ENCODE peak calls at places on chromosome 15, in six cellular contexts. X is mesenchymal stem cell, T is IMR-90, U is neuronal stem cell, W is H1, K is H9. I is an unnamed sample.

GRCh38 chr15:35491999-35492398 is 54.0 kb downstream of the DPH6 start:
- DNase-seq in U (no peak), W (no peak), K (no peak), X (no peak), T (no peak), I (no peak)

GRCh38 chr15:78640840-78641733 is at the start of gene CHRNB4:
- DNase-seq in K (peak), W (peak), U (peak), X (peak), T (no peak), I (peak)

GRCh38 chr15:58873267-58873666 is 60.2 kb downstream of the SLTM start:
- DNase-seq in U (no peak), K (no peak), W (no peak), X (no peak), T (peak), I (no peak)

GRCh38 chr15:49606594-49606993 is 14.0 kb downstream of the FAM227B start:
- DNase-seq in T (peak), X (no peak), U (no peak), K (no peak), W (no peak), I (no peak)

GRCh38 chr15:78072080-78072892 is 5.2 kb downstream of the TBC1D2B start:
- DNase-seq in X (peak), W (no peak), K (no peak), U (no peak), T (peak), I (no peak)

GRCh38 chr15:64770626-64771025 is 4.8 kb downstream of the RBPMS2 start:
- DNase-seq in U (no peak), W (no peak), T (no peak), K (no peak), X (no peak), I (no peak)

GRCh38 chr15:71239592-71240364 is 124.5 kb downstream of the THSD4 start:
- DNase-seq in X (peak), W (no peak), U (no peak), K (no peak), T (peak), I (no peak)

GRCh38 chr15:61084944-61085367 is 144.1 kb downstream of the RORA start:
- DNase-seq in X (no peak), W (no peak), K (peak), U (peak), T (no peak), I (peak)

GRCh38 chr15:77004189-77004588 is 9.3 kb downstream of the PSTPIP1 start:
- DNase-seq in X (no peak), U (no peak), W (no peak), K (no peak), T (no peak), I (no peak)

GRCh38 chr15:98070132-98070531 is 109.6 kb downstream of the ARRDC4 start:
- DNase-seq in X (peak), K (no peak), W (no peak), U (no peak), T (no peak), I (no peak)

GRCh38 chr15:80487884-80488283 is 83.7 kb downstream of the ARNT2 start:
- DNase-seq in W (no peak), U (no peak), K (no peak), T (no peak), X (no peak), I (no peak)

GRCh38 chr15:35701402-35702046 is 155.6 kb upstream of the DPH6 start:
- DNase-seq in W (no peak), U (no peak), X (no peak), K (no peak), T (no peak), I (no peak)

DNA sequence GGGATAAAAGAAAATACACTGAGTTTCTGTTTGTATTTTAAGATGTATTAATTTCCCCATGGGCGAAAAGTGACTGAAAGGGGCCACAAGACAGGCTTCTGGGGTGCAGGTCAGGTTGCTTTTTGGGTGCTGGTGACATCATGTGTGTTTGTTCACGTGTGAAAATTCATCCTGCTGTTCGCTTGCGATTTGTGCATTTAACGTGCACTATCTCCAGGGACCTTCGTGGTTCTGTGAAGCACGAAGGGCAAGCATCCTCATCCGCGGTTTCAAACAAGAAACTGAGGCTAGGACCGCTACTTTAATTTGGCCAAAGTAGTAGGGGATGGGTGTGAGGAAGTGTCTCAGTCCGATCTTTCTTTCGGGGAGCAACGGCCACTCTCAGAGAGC is 1.6 kb upstream of the SMAD6 start:
- DNase-seq in K (no peak), W (no peak), U (no peak), X (no peak), T (no peak), I (no peak)
- H4K8ac ChIP-seq in K (no peak), W (peak), U (no peak), X (peak), T (peak), I (no peak)

GRCh38 chr15:100209204-100209603 is 132.6 kb downstream of the ADAMTS17 start:
- DNase-seq in K (no peak), X (no peak), W (no peak), U (no peak), T (no peak), I (no peak)
- H4K8ac ChIP-seq in K (no peak), X (no peak), W (no peak), U (no peak), T (no peak), I (no peak)

GRCh38 chr15:72998226-72998625 is 54.0 kb upstream of the NEO1 start:
- DNase-seq in X (no peak), U (no peak), W (no peak), K (no peak), T (no peak), I (no peak)
- H4K8ac ChIP-seq in X (no peak), U (no peak), W (no peak), K (no peak), T (no peak), I (no peak)

DNA sequence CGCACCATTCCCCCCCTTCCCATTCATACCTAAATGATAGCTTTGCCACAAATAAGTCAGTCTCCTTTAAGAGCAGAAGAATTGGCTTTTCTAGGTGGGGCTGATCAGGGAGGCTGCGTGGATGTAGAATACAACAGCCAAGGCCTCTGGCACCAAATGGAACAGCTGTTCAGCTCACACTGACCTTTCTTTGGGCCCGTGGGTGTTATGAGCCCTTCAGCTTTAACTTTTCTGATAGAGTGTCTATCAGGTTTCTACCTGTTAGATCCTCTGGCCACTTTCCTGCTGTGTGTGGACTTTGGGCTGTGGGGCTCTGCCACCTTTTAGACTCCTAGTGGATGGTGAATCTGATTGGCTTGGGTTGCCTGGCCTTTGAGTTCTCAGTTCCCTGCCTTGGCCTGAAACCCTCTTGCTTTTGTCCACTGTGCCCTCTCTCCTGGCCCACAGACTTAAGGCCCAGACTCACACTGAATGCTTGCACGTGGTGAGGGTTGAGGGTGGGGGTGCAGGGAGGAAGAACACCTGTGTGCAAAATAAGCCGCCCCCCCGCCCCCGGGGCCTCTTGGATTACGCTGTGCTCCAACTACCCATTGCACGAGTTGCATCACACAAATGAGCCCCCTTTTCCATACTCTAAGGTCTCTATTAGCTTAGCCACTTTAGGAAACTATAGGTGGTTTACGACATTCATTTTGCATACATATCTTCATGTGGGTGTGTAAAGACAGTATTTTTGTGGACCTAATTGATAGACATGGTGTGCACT is 1.3 kb upstream of the RFX7 start:
- DNase-seq in W (no peak), U (no peak), X (no peak), K (peak), T (no peak), I (peak)
- H4K8ac ChIP-seq in W (no peak), U (no peak), X (peak), K (no peak), T (peak), I (no peak)

GRCh38 chr15:44536962-44537727 is at the start of gene EIF3J:
- DNase-seq in W (no peak), X (peak), K (peak), U (peak), T (peak), I (no peak)
- H4K8ac ChIP-seq in W (peak), X (peak), K (no peak), U (peak), T (peak), I (peak)

GRCh38 chr15:68365770-68366169 is 66.2 kb downstream of the ITGA11 start:
- DNase-seq in K (no peak), X (no peak), T (no peak), U (no peak), W (no peak), I (no peak)

GRCh38 chr15:68367992-68368391 is 64.0 kb downstream of the ITGA11 start:
- DNase-seq in X (no peak), U (no peak), T (no peak), W (no peak), K (no peak), I (no peak)

GRCh38 chr15:68366314-68366713 is 65.6 kb downstream of the ITGA11 start:
- DNase-seq in X (no peak), T (no peak), K (peak), U (no peak), W (no peak), I (peak)

GRCh38 chr15:68368731-68369435 is 63.1 kb downstream of the ITGA11 start:
- DNase-seq in T (peak), X (peak), K (no peak), U (no peak), W (no peak), I (no peak)

DNA sequence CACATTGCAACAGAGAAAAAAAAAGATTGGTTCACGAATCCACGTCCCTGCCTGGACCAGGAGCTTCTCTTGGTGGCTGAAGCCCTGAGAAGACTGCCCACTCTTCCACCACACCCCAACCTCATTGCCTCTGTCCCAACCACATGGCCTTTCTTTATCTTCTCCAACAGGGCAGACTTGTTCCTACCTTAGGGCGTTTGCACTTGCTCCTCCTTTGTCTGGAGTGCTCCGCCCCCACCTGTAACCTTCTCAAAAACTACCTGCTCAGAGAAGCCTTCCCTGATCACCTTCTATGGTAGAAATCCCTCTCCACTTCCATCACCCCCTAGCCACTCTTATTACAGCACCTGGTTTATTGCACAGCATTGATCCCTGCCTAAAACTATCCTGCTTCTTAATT is 64.7 kb downstream of the ITGA11 start:
- DNase-seq in T (no peak), W (no peak), K (no peak), U (no peak), X (no peak), I (peak)
- H4K8ac ChIP-seq in T (no peak), W (no peak), K (no peak), U (no peak), X (no peak), I (no peak)

GRCh38 chr15:74368121-74368520 is 675 bp upstream of the CYP11A1 start:
- DNase-seq in W (no peak), X (no peak), K (no peak), U (no peak), T (no peak), I (no peak)

GRCh38 chr15:74364936-74365618 is 2.4 kb downstream of the CYP11A1 start:
- DNase-seq in X (no peak), T (peak), K (peak), W (no peak), U (no peak), I (peak)

GRCh38 chr15:74362482-74362881 is 5.0 kb downstream of the CYP11A1 start:
- DNase-seq in W (no peak), T (no peak), X (no peak), U (no peak), K (no peak), I (no peak)

GRCh38 chr15:74367296-74367854 is at the start of gene CYP11A1:
- DNase-seq in K (no peak), X (no peak), T (no peak), U (no peak), W (no peak), I (no peak)

DNA sequence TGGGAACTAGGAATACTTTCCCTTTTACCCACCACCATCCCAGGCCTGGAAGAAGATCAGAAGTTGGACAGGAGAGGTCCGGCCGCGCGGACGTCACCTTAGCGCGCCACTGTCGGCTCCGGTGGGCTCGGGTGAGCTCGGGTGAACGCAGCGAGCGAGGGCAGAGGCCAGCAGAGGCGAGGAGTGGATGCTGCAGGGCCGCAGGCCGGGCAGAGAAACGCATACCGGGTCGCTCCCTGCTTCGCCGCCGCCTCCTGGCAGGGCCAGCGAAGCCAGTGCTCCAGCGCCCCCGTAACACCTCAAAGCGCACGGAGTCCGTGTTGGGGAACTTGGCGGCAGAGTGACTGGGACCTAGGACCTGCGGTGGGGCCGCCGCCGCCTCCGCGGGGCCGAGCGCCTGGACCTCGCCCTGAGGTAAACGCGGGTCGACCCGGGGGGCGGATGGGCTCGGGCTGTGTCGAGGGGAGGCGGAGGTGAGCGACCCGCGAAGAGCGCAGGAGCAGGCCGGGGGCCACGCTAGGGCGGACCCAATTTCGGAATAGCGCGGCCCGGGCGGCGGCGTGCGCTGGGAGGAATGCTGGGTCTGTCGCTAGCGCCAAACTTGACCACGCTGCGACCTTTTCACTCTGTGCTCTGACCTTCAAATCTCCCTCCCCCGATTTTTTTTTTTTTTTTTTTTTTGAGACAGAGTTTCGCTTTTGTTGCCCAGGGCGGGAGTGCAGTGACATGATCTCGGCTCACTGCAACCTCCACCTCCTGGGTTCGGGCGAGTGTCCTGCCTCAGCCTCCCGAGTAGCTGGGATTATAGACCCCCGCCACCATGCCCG is 1.6 kb downstream of the CYP11A1 start:
- DNase-seq in W (no peak), U (peak), K (peak), T (peak), X (peak), I (peak)
- H4K8ac ChIP-seq in W (peak), U (no peak), K (no peak), T (peak), X (peak), I (peak)

GRCh38 chr15:74209997-74210573 is 7.5 kb upstream of the STRA6 start:
- DNase-seq in X (peak), K (no peak), T (peak), W (no peak), U (no peak), I (no peak)
- H4K8ac ChIP-seq in X (no peak), K (no peak), T (no peak), W (no peak), U (no peak), I (no peak)

GRCh38 chr15:62906627-62907026 is 135.9 kb upstream of the TPM1 start:
- DNase-seq in W (no peak), K (no peak), T (no peak), U (no peak), X (no peak), I (no peak)

GRCh38 chr15:62907275-62907674 is 135.3 kb upstream of the TPM1 start:
- DNase-seq in T (no peak), K (no peak), U (no peak), W (no peak), X (no peak), I (no peak)

GRCh38 chr15:62912808-62913207 is 129.7 kb upstream of the TPM1 start:
- DNase-seq in K (peak), T (no peak), W (no peak), U (no peak), X (peak), I (peak)

GRCh38 chr15:62912282-62912681 is 130.3 kb upstream of the TPM1 start:
- DNase-seq in T (no peak), X (no peak), U (no peak), K (no peak), W (no peak), I (no peak)

GRCh38 chr15:62909257-62909656 is 133.3 kb upstream of the TPM1 start:
- DNase-seq in W (no peak), X (no peak), U (no peak), T (no peak), K (no peak), I (no peak)
- H4K8ac ChIP-seq in W (no peak), X (no peak), U (no peak), T (no peak), K (no peak), I (no peak)

I was measured in mesendoderm.